ENCODE peak calls at places on chromosome 18, in eight cellular contexts. One of them, this sample, is unnamed. For H3K4me1, the result is how much of the 10 kb centered on the place peaks cover.

GRCh38 chr18:12639990-12640880 is 17.7 kb downstream of the SPIRE1 start:
- DNase-seq in upper lobe of left lung: no peak
- DNase-seq in SK-N-SH: no peak
- DNase-seq in A549: peak
- DNase-seq in ovary: no peak
- DNase-seq in suprapubic skin: no peak
- DNase-seq in stomach: no peak
- DNase-seq in sigmoid colon: no peak
- DNase-seq in this sample: no peak

GRCh38 chr18:79707239-79707638 is 27.6 kb downstream of the CTDP1 start:
- DNase-seq in ovary: no peak
- DNase-seq in suprapubic skin: no peak
- DNase-seq in sigmoid colon: no peak
- DNase-seq in stomach: no peak
- DNase-seq in upper lobe of left lung: no peak
- DNase-seq in SK-N-SH: no peak
- DNase-seq in A549: no peak
- DNase-seq in this sample: no peak

GRCh38 chr18:59143441-59143840 is 3.8 kb downstream of the SEC11C start:
- DNase-seq in stomach: no peak
- DNase-seq in SK-N-SH: no peak
- DNase-seq in suprapubic skin: no peak
- DNase-seq in ovary: no peak
- DNase-seq in upper lobe of left lung: no peak
- DNase-seq in A549: no peak
- DNase-seq in sigmoid colon: no peak
- DNase-seq in this sample: no peak

GRCh38 chr18:27808678-27809077 is 368.3 kb downstream of the CDH2 start:
- DNase-seq in SK-N-SH: no peak
- DNase-seq in ovary: no peak
- DNase-seq in suprapubic skin: no peak
- DNase-seq in A549: no peak
- DNase-seq in sigmoid colon: no peak
- DNase-seq in upper lobe of left lung: no peak
- DNase-seq in stomach: no peak
- DNase-seq in this sample: no peak

GRCh38 chr18:67520276-67521035 is 3.9 kb upstream of the DSEL start:
- DNase-seq in SK-N-SH: no peak
- DNase-seq in ovary: no peak
- DNase-seq in sigmoid colon: peak
- DNase-seq in suprapubic skin: no peak
- DNase-seq in A549: no peak
- DNase-seq in upper lobe of left lung: no peak
- DNase-seq in stomach: no peak
- DNase-seq in this sample: peak

GRCh38 chr18:23735021-23735464 is 45.8 kb downstream of the LAMA3 start:
- DNase-seq in ovary: no peak
- DNase-seq in sigmoid colon: no peak
- DNase-seq in upper lobe of left lung: no peak
- DNase-seq in A549: peak
- DNase-seq in stomach: no peak
- DNase-seq in SK-N-SH: no peak
- DNase-seq in suprapubic skin: no peak
- DNase-seq in this sample: no peak

GRCh38 chr18:26301681-26302080 is 75.4 kb downstream of the TAF4B start:
- DNase-seq in A549: peak
- DNase-seq in SK-N-SH: no peak
- DNase-seq in upper lobe of left lung: no peak
- DNase-seq in suprapubic skin: no peak
- DNase-seq in stomach: no peak
- DNase-seq in sigmoid colon: no peak
- DNase-seq in ovary: no peak
- DNase-seq in this sample: no peak

GRCh38 chr18:25306671-25307070 is 45.3 kb downstream of the ZNF521 start:
- DNase-seq in upper lobe of left lung: no peak
- DNase-seq in sigmoid colon: no peak
- DNase-seq in A549: no peak
- DNase-seq in ovary: no peak
- DNase-seq in SK-N-SH: no peak
- DNase-seq in stomach: no peak
- DNase-seq in suprapubic skin: no peak
- DNase-seq in this sample: no peak

GRCh38 chr18:76476665-76477561 is 18.1 kb downstream of the ZNF516 start:
- DNase-seq in upper lobe of left lung: no peak
- DNase-seq in stomach: no peak
- DNase-seq in SK-N-SH: no peak
- DNase-seq in A549: peak
- DNase-seq in sigmoid colon: no peak
- DNase-seq in suprapubic skin: no peak
- DNase-seq in ovary: no peak
- DNase-seq in this sample: no peak

GRCh38 chr18:43158381-43158780 is 42.9 kb upstream of the RIT2 start:
- DNase-seq in ovary: no peak
- DNase-seq in sigmoid colon: no peak
- DNase-seq in upper lobe of left lung: no peak
- DNase-seq in SK-N-SH: no peak
- DNase-seq in suprapubic skin: no peak
- DNase-seq in stomach: no peak
- DNase-seq in A549: no peak
- DNase-seq in this sample: no peak

GRCh38 chr18:23857756-23858155 is 156.8 kb upstream of the TTC39C start:
- DNase-seq in suprapubic skin: no peak
- DNase-seq in stomach: peak
- DNase-seq in SK-N-SH: no peak
- DNase-seq in ovary: no peak
- DNase-seq in upper lobe of left lung: no peak
- DNase-seq in sigmoid colon: no peak
- DNase-seq in A549: no peak
- DNase-seq in this sample: no peak

GRCh38 chr18:73352546-73352945 is 484.8 kb upstream of the NETO1 start:
- DNase-seq in stomach: no peak
- DNase-seq in SK-N-SH: no peak
- DNase-seq in upper lobe of left lung: no peak
- DNase-seq in ovary: no peak
- DNase-seq in suprapubic skin: no peak
- DNase-seq in A549: no peak
- DNase-seq in sigmoid colon: no peak
- DNase-seq in this sample: no peak

GRCh38 chr18:55763298-55763697 is 175.3 kb upstream of the TCF4 start:
- DNase-seq in A549: peak
- DNase-seq in sigmoid colon: no peak
- DNase-seq in upper lobe of left lung: no peak
- DNase-seq in stomach: no peak
- DNase-seq in ovary: no peak
- DNase-seq in SK-N-SH: no peak
- DNase-seq in suprapubic skin: no peak
- DNase-seq in this sample: no peak

GRCh38 chr18:63476666-63477065 is at the start of gene SERPINB5:
- DNase-seq in SK-N-SH: no peak
- DNase-seq in stomach: peak
- DNase-seq in upper lobe of left lung: peak
- DNase-seq in A549: no peak
- DNase-seq in sigmoid colon: no peak
- DNase-seq in suprapubic skin: no peak
- DNase-seq in ovary: no peak
- DNase-seq in this sample: no peak

GRCh38 chr18:2572892-2573291 is 1.5 kb downstream of the NDC80 start:
- DNase-seq in sigmoid colon: no peak
- DNase-seq in SK-N-SH: no peak
- DNase-seq in stomach: no peak
- DNase-seq in suprapubic skin: no peak
- DNase-seq in ovary: no peak
- DNase-seq in A549: no peak
- DNase-seq in upper lobe of left lung: no peak
- DNase-seq in this sample: no peak

GRCh38 chr18:57527479-57528237 is 58.8 kb downstream of the FECH start:
- DNase-seq in A549: no peak
- DNase-seq in ovary: no peak
- DNase-seq in stomach: no peak
- DNase-seq in SK-N-SH: peak
- DNase-seq in suprapubic skin: no peak
- DNase-seq in sigmoid colon: no peak
- DNase-seq in upper lobe of left lung: peak
- DNase-seq in this sample: no peak

GRCh38 chr18:43830905-43831304 is 553.6 kb upstream of the SYT4 start:
- DNase-seq in stomach: no peak
- DNase-seq in sigmoid colon: no peak
- DNase-seq in A549: no peak
- DNase-seq in SK-N-SH: no peak
- DNase-seq in ovary: no peak
- DNase-seq in suprapubic skin: no peak
- DNase-seq in upper lobe of left lung: no peak
- DNase-seq in this sample: no peak

GRCh38 chr18:54269924-54270844 is 867 bp downstream of the POLI start:
- DNase-seq in ovary: peak
- DNase-seq in upper lobe of left lung: no peak
- DNase-seq in A549: peak
- DNase-seq in suprapubic skin: no peak
- DNase-seq in stomach: peak
- DNase-seq in sigmoid colon: peak
- DNase-seq in SK-N-SH: peak
- DNase-seq in this sample: no peak

GRCh38 chr18:48836806-48837615 is 113.8 kb downstream of the SMAD7 start:
- DNase-seq in suprapubic skin: no peak
- DNase-seq in A549: no peak
- DNase-seq in stomach: no peak
- DNase-seq in upper lobe of left lung: no peak
- DNase-seq in ovary: no peak
- DNase-seq in SK-N-SH: no peak
- DNase-seq in sigmoid colon: peak
- DNase-seq in this sample: no peak
- H3K4me1 ChIP-seq in suprapubic skin: half or more
- H3K4me1 ChIP-seq in A549: half or more
- H3K4me1 ChIP-seq in stomach: half or more
- H3K4me1 ChIP-seq in upper lobe of left lung: half or more
- H3K4me1 ChIP-seq in ovary: under half
- H3K4me1 ChIP-seq in SK-N-SH: half or more
- H3K4me1 ChIP-seq in sigmoid colon: under half
- H3K4me1 ChIP-seq in this sample: under half

DNA sequence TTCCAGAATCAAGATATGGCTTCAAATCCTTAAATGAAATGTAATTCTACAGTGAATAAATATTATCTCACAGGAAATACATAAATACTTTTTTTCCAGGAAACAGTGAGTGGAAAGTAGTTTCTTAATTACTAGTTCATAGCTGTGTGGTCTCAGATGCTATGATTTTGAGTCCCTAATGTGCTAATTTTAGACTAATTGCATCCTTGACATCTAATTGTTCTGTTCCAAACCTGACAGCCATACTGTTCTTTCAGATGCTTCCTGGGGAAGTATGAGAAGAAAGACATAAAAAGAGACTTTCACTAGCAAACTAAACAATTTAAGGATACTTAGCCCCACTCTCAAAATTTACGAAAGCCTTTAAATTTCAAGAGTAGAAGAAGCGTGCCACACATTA is 350.9 kb upstream of the CDH20 start:
- DNase-seq in sigmoid colon: no peak
- DNase-seq in suprapubic skin: no peak
- DNase-seq in upper lobe of left lung: no peak
- DNase-seq in ovary: no peak
- DNase-seq in SK-N-SH: no peak
- DNase-seq in A549: no peak
- DNase-seq in stomach: no peak
- DNase-seq in this sample: no peak
- TF ChIP-seq EP300 in sigmoid colon: no peak
- TF ChIP-seq EP300 in suprapubic skin: no peak
- TF ChIP-seq EP300 in upper lobe of left lung: no peak
- TF ChIP-seq EP300 in ovary: no peak
- TF ChIP-seq EP300 in SK-N-SH: no peak
- TF ChIP-seq EP300 in A549: no peak
- TF ChIP-seq EP300 in stomach: no peak
- TF ChIP-seq EP300 in this sample: no peak

GRCh38 chr18:62448426-62448825 is 74.4 kb upstream of the ZCCHC2 start:
- DNase-seq in SK-N-SH: no peak
- DNase-seq in stomach: no peak
- DNase-seq in A549: no peak
- DNase-seq in sigmoid colon: no peak
- DNase-seq in upper lobe of left lung: no peak
- DNase-seq in suprapubic skin: no peak
- DNase-seq in ovary: no peak
- DNase-seq in this sample: no peak

GRCh38 chr18:62450546-62451395 is 72.1 kb upstream of the ZCCHC2 start:
- DNase-seq in A549: peak
- DNase-seq in SK-N-SH: peak
- DNase-seq in sigmoid colon: peak
- DNase-seq in ovary: no peak
- DNase-seq in suprapubic skin: no peak
- DNase-seq in upper lobe of left lung: no peak
- DNase-seq in stomach: peak
- DNase-seq in this sample: peak

GRCh38 chr18:62447652-62448051 is 75.2 kb upstream of the ZCCHC2 start:
- DNase-seq in stomach: no peak
- DNase-seq in ovary: no peak
- DNase-seq in sigmoid colon: no peak
- DNase-seq in suprapubic skin: no peak
- DNase-seq in upper lobe of left lung: no peak
- DNase-seq in SK-N-SH: no peak
- DNase-seq in A549: no peak
- DNase-seq in this sample: no peak

GRCh38 chr18:62450175-62450545 is 72.7 kb upstream of the ZCCHC2 start:
- DNase-seq in A549: no peak
- DNase-seq in ovary: no peak
- DNase-seq in stomach: no peak
- DNase-seq in upper lobe of left lung: no peak
- DNase-seq in sigmoid colon: no peak
- DNase-seq in suprapubic skin: no peak
- DNase-seq in SK-N-SH: no peak
- DNase-seq in this sample: no peak

DNA sequence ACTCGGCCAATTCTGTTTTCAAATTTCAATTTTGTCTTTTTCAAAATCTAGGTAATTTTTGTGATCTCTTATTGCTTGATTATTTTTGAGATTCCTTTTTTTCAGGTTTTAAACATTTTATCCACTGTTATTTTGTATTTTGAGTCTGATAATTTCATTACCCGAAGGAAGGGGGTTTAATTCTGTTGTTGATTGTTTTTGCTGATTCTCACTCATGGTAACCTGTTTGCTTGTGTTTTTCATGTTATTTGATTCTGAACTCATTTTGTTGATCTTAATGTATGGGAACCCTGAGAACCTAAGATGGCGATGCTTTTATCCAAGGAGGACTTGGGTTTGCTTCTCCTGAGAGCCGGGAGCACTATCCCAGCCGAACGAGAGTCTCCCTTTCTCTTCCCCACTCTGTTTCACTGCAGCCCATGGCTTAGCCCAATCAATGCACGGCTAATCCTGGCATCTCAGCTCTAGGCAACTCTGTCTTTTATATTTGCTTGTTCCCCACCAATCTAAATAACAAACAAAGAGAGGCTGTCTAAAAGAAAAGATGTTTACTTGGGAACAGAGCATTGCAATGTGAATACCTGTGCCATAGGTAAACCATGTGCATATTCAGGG is 73.2 kb upstream of the ZCCHC2 start:
- DNase-seq in stomach: no peak
- DNase-seq in sigmoid colon: no peak
- DNase-seq in ovary: no peak
- DNase-seq in SK-N-SH: no peak
- DNase-seq in A549: no peak
- DNase-seq in suprapubic skin: no peak
- DNase-seq in upper lobe of left lung: no peak
- DNase-seq in this sample: no peak
- H3K4me1 ChIP-seq in stomach: under half
- H3K4me1 ChIP-seq in sigmoid colon: under half
- H3K4me1 ChIP-seq in ovary: under half
- H3K4me1 ChIP-seq in SK-N-SH: under half
- H3K4me1 ChIP-seq in A549: under half
- H3K4me1 ChIP-seq in suprapubic skin: under half
- H3K4me1 ChIP-seq in upper lobe of left lung: under half
- H3K4me1 ChIP-seq in this sample: under half

GRCh38 chr18:74489631-74490030 is 6.5 kb upstream of the CNDP2 start:
- DNase-seq in sigmoid colon: no peak
- DNase-seq in ovary: no peak
- DNase-seq in suprapubic skin: no peak
- DNase-seq in A549: no peak
- DNase-seq in SK-N-SH: no peak
- DNase-seq in stomach: no peak
- DNase-seq in upper lobe of left lung: no peak
- DNase-seq in this sample: no peak
- TF ChIP-seq EP300 in sigmoid colon: no peak
- TF ChIP-seq EP300 in ovary: no peak
- TF ChIP-seq EP300 in suprapubic skin: no peak
- TF ChIP-seq EP300 in A549: no peak
- TF ChIP-seq EP300 in SK-N-SH: no peak
- TF ChIP-seq EP300 in stomach: no peak
- TF ChIP-seq EP300 in upper lobe of left lung: no peak
- TF ChIP-seq EP300 in this sample: no peak